ENCODE peak calls at places on chromosomes 3 and 15, in six cellular contexts. One of them, this sample, is unnamed.

GRCh38 chr3:101942356-101942755 is 93.0 kb downstream of the NFKBIZ start:
- DNase-seq in stimulated activated CD4-positive, alpha-beta T cell treated with anti-CD3 and anti-CD28 coated beads, Interleukin-1b, Interleukin-23, amount 100 ng/mL, for 4 hours: no peak
- DNase-seq in SK-N-SH: no peak
- DNase-seq in AG20443: no peak
- DNase-seq in HAP-1: no peak
- DNase-seq in A549: no peak
- DNase-seq in this sample: no peak

GRCh38 chr3:122350814-122351418 is 25.9 kb downstream of the CSTA start:
- DNase-seq in stimulated activated CD4-positive, alpha-beta T cell treated with anti-CD3 and anti-CD28 coated beads, Interleukin-1b, Interleukin-23, amount 100 ng/mL, for 4 hours: no peak
- DNase-seq in SK-N-SH: no peak
- DNase-seq in AG20443: peak; percentile 24
- DNase-seq in HAP-1: no peak
- DNase-seq in A549: no peak
- DNase-seq in this sample: no peak

GRCh38 chr3:31532587-31533168 is at the start of gene STT3B:
- DNase-seq in stimulated activated CD4-positive, alpha-beta T cell treated with anti-CD3 and anti-CD28 coated beads, Interleukin-1b, Interleukin-23, amount 100 ng/mL, for 4 hours: peak; percentile 79
- DNase-seq in SK-N-SH: peak; percentile 79
- DNase-seq in AG20443: peak; percentile 88
- DNase-seq in HAP-1: peak; percentile 86
- DNase-seq in A549: peak; percentile 58
- DNase-seq in this sample: peak; percentile 82

GRCh38 chr3:106126016-106126525 is 257.3 kb upstream of the CBLB start:
- DNase-seq in stimulated activated CD4-positive, alpha-beta T cell treated with anti-CD3 and anti-CD28 coated beads, Interleukin-1b, Interleukin-23, amount 100 ng/mL, for 4 hours: no peak
- DNase-seq in SK-N-SH: no peak
- DNase-seq in AG20443: no peak
- DNase-seq in HAP-1: no peak
- DNase-seq in A549: no peak
- DNase-seq in this sample: no peak

GRCh38 chr15:85002517-85002916 is 20.9 kb downstream of the PDE8A start:
- DNase-seq in stimulated activated CD4-positive, alpha-beta T cell treated with anti-CD3 and anti-CD28 coated beads, Interleukin-1b, Interleukin-23, amount 100 ng/mL, for 4 hours: no peak
- DNase-seq in SK-N-SH: no peak
- DNase-seq in AG20443: no peak
- DNase-seq in HAP-1: no peak
- DNase-seq in A549: no peak
- DNase-seq in this sample: no peak

GRCh38 chr15:100879461-100880138 is at the start of gene ALDH1A3:
- DNase-seq in stimulated activated CD4-positive, alpha-beta T cell treated with anti-CD3 and anti-CD28 coated beads, Interleukin-1b, Interleukin-23, amount 100 ng/mL, for 4 hours: peak; percentile 13
- DNase-seq in SK-N-SH: peak; percentile 92
- DNase-seq in AG20443: peak; percentile 86
- DNase-seq in HAP-1: peak; percentile 30
- DNase-seq in A549: peak; percentile 89
- DNase-seq in this sample: no peak

GRCh38 chr15:62850791-62851291 is 191.7 kb upstream of the TPM1 start:
- DNase-seq in stimulated activated CD4-positive, alpha-beta T cell treated with anti-CD3 and anti-CD28 coated beads, Interleukin-1b, Interleukin-23, amount 100 ng/mL, for 4 hours: no peak
- DNase-seq in SK-N-SH: no peak
- DNase-seq in AG20443: peak; percentile 74
- DNase-seq in HAP-1: no peak
- DNase-seq in A549: peak; percentile 77
- DNase-seq in this sample: no peak

GRCh38 chr3:196198771-196199753 is 12.1 kb downstream of the ZDHHC19 start:
- DNase-seq in stimulated activated CD4-positive, alpha-beta T cell treated with anti-CD3 and anti-CD28 coated beads, Interleukin-1b, Interleukin-23, amount 100 ng/mL, for 4 hours: no peak
- DNase-seq in SK-N-SH: no peak
- DNase-seq in AG20443: no peak
- DNase-seq in HAP-1: no peak
- DNase-seq in A549: no peak
- DNase-seq in this sample: no peak

GRCh38 chr3:178669046-178669445 is 132.8 kb downstream of the KCNMB2 start:
- DNase-seq in stimulated activated CD4-positive, alpha-beta T cell treated with anti-CD3 and anti-CD28 coated beads, Interleukin-1b, Interleukin-23, amount 100 ng/mL, for 4 hours: no peak
- DNase-seq in SK-N-SH: no peak
- DNase-seq in AG20443: no peak
- DNase-seq in HAP-1: no peak
- DNase-seq in A549: no peak
- DNase-seq in this sample: no peak

GRCh38 chr3:14561051-14561634 is 21.0 kb upstream of the GRIP2 start:
- DNase-seq in stimulated activated CD4-positive, alpha-beta T cell treated with anti-CD3 and anti-CD28 coated beads, Interleukin-1b, Interleukin-23, amount 100 ng/mL, for 4 hours: no peak
- DNase-seq in SK-N-SH: no peak
- DNase-seq in AG20443: peak; percentile 79
- DNase-seq in HAP-1: no peak
- DNase-seq in A549: no peak
- DNase-seq in this sample: no peak

GRCh38 chr3:188323067-188323842 is 169.3 kb downstream of the LPP start:
- DNase-seq in stimulated activated CD4-positive, alpha-beta T cell treated with anti-CD3 and anti-CD28 coated beads, Interleukin-1b, Interleukin-23, amount 100 ng/mL, for 4 hours: no peak
- DNase-seq in SK-N-SH: no peak
- DNase-seq in AG20443: no peak
- DNase-seq in HAP-1: no peak
- DNase-seq in A549: no peak
- DNase-seq in this sample: no peak

GRCh38 chr15:63453181-63453905 is 51.0 kb upstream of the USP3 start:
- DNase-seq in stimulated activated CD4-positive, alpha-beta T cell treated with anti-CD3 and anti-CD28 coated beads, Interleukin-1b, Interleukin-23, amount 100 ng/mL, for 4 hours: no peak
- DNase-seq in SK-N-SH: no peak
- DNase-seq in AG20443: no peak
- DNase-seq in HAP-1: no peak
- DNase-seq in A549: no peak
- DNase-seq in this sample: no peak

GRCh38 chr15:42619641-42620371 is 44.4 kb downstream of the STARD9 start:
- DNase-seq in stimulated activated CD4-positive, alpha-beta T cell treated with anti-CD3 and anti-CD28 coated beads, Interleukin-1b, Interleukin-23, amount 100 ng/mL, for 4 hours: no peak
- DNase-seq in SK-N-SH: no peak
- DNase-seq in AG20443: no peak
- DNase-seq in HAP-1: peak; percentile 27
- DNase-seq in A549: no peak
- DNase-seq in this sample: no peak

GRCh38 chr3:128523591-128523990 is 30.6 kb upstream of the GATA2 start:
- DNase-seq in stimulated activated CD4-positive, alpha-beta T cell treated with anti-CD3 and anti-CD28 coated beads, Interleukin-1b, Interleukin-23, amount 100 ng/mL, for 4 hours: no peak
- DNase-seq in SK-N-SH: no peak
- DNase-seq in AG20443: no peak
- DNase-seq in HAP-1: no peak
- DNase-seq in A549: no peak
- DNase-seq in this sample: no peak

GRCh38 chr3:140537075-140537474 is 140.8 kb upstream of the TRIM42 start:
- DNase-seq in stimulated activated CD4-positive, alpha-beta T cell treated with anti-CD3 and anti-CD28 coated beads, Interleukin-1b, Interleukin-23, amount 100 ng/mL, for 4 hours: no peak
- DNase-seq in SK-N-SH: no peak
- DNase-seq in AG20443: no peak
- DNase-seq in HAP-1: no peak
- DNase-seq in A549: no peak
- DNase-seq in this sample: no peak

GRCh38 chr3:170414202-170414663 is 4.4 kb upstream of the CLDN11 start:
- DNase-seq in stimulated activated CD4-positive, alpha-beta T cell treated with anti-CD3 and anti-CD28 coated beads, Interleukin-1b, Interleukin-23, amount 100 ng/mL, for 4 hours: no peak
- DNase-seq in SK-N-SH: peak; percentile 71
- DNase-seq in AG20443: peak; percentile 77
- DNase-seq in HAP-1: peak; percentile 85
- DNase-seq in A549: peak; percentile 49
- DNase-seq in this sample: peak; percentile 63

GRCh38 chr3:84959470-84960380 is 936 bp downstream of the CADM2 start:
- DNase-seq in stimulated activated CD4-positive, alpha-beta T cell treated with anti-CD3 and anti-CD28 coated beads, Interleukin-1b, Interleukin-23, amount 100 ng/mL, for 4 hours: no peak
- DNase-seq in SK-N-SH: peak; percentile 71
- DNase-seq in AG20443: no peak
- DNase-seq in HAP-1: peak; percentile 59
- DNase-seq in A549: no peak
- DNase-seq in this sample: no peak

GRCh38 chr3:117887031-117887430 is 1147.6 kb downstream of the IGSF11 start:
- DNase-seq in stimulated activated CD4-positive, alpha-beta T cell treated with anti-CD3 and anti-CD28 coated beads, Interleukin-1b, Interleukin-23, amount 100 ng/mL, for 4 hours: no peak
- DNase-seq in SK-N-SH: no peak
- DNase-seq in AG20443: no peak
- DNase-seq in HAP-1: no peak
- DNase-seq in A549: no peak
- DNase-seq in this sample: no peak

GRCh38 chr3:59143447-59143846 is 93.6 kb upstream of the CFAP20DC start:
- DNase-seq in stimulated activated CD4-positive, alpha-beta T cell treated with anti-CD3 and anti-CD28 coated beads, Interleukin-1b, Interleukin-23, amount 100 ng/mL, for 4 hours: no peak
- DNase-seq in SK-N-SH: no peak
- DNase-seq in AG20443: no peak
- DNase-seq in HAP-1: no peak
- DNase-seq in A549: no peak
- DNase-seq in this sample: no peak

GRCh38 chr3:27721717-27722564 is at the start of gene EOMES:
- DNase-seq in stimulated activated CD4-positive, alpha-beta T cell treated with anti-CD3 and anti-CD28 coated beads, Interleukin-1b, Interleukin-23, amount 100 ng/mL, for 4 hours: peak; percentile 56
- DNase-seq in SK-N-SH: peak; percentile 72
- DNase-seq in AG20443: peak; percentile 67
- DNase-seq in HAP-1: peak; percentile 56
- DNase-seq in A549: peak; percentile 86
- DNase-seq in this sample: no peak

GRCh38 chr3:20039765-20040475 is at the start of gene KAT2B:
- DNase-seq in stimulated activated CD4-positive, alpha-beta T cell treated with anti-CD3 and anti-CD28 coated beads, Interleukin-1b, Interleukin-23, amount 100 ng/mL, for 4 hours: peak; percentile 78
- DNase-seq in SK-N-SH: peak; percentile 92
- DNase-seq in AG20443: peak; percentile 86
- DNase-seq in HAP-1: peak; percentile 80
- DNase-seq in A549: peak; percentile 86
- DNase-seq in this sample: peak; percentile 89

GRCh38 chr3:126713229-126713628 is 9.2 kb downstream of the CHCHD6 start:
- DNase-seq in stimulated activated CD4-positive, alpha-beta T cell treated with anti-CD3 and anti-CD28 coated beads, Interleukin-1b, Interleukin-23, amount 100 ng/mL, for 4 hours: no peak
- DNase-seq in SK-N-SH: no peak
- DNase-seq in AG20443: no peak
- DNase-seq in HAP-1: no peak
- DNase-seq in A549: no peak
- DNase-seq in this sample: no peak